ENCODE peak calls at places on chromosomes 13 and 19, in four cellular contexts. G, Q, M and N are unnamed samples.
A peak's percentile ranks its signal among the peaks of the same experiment; 100 is the strongest.

GRCh38 chr19:39032164-39032918 is at the start of gene FBXO27:
- DNase-seq in G (peak; percentile 64), Q (peak; percentile 56), M (peak; percentile 10), N (peak; percentile 43)

GRCh38 chr13:21556051-21556450 is 47.9 kb downstream of the MICU2 start:
- DNase-seq in Q (no peak), G (no peak), M (no peak), N (no peak)

GRCh38 chr19:13025819-13026477 is 30.7 kb downstream of the NFIX start:
- DNase-seq in G (no peak), M (no peak), Q (no peak), N (no peak)

GRCh38 chr13:25645681-25646080 is 273.9 kb downstream of the ATP8A2 start:
- DNase-seq in M (no peak), Q (no peak), G (no peak), N (no peak)

GRCh38 chr13:30346789-30347167 is 39.4 kb upstream of the KATNAL1 start:
- DNase-seq in G (no peak), M (no peak), Q (no peak), N (no peak)

GRCh38 chr13:45047394-45048328 is 58.3 kb downstream of the GPALPP1 start:
- DNase-seq in G (peak; percentile 81), Q (peak; percentile 75), M (peak; percentile 83), N (no peak)

GRCh38 chr13:94210826-94211225 is 268.7 kb downstream of the DCT start:
- DNase-seq in Q (no peak), M (no peak), G (no peak), N (no peak)

GRCh38 chr13:50677687-50678463 is 165.6 kb downstream of the DLEU7 start:
- DNase-seq in Q (no peak), G (no peak), M (no peak), N (peak; percentile 66)

GRCh38 chr19:3720533-3720917 is 12.3 kb downstream of the TJP3 start:
- DNase-seq in M (no peak), G (no peak), Q (no peak), N (no peak)

GRCh38 chr19:41994521-41994971 is 516 bp upstream of the ATP1A3 start:
- DNase-seq in M (no peak), G (peak; percentile 69), Q (no peak), N (no peak)

GRCh38 chr19:35457173-35457572 is 9.1 kb downstream of the FFAR2 start:
- DNase-seq in M (no peak), Q (no peak), G (no peak), N (no peak)

GRCh38 chr13:29937836-29938235 is 87.4 kb upstream of the UBL3 start:
- DNase-seq in M (no peak), Q (no peak), G (no peak), N (no peak)

GRCh38 chr19:29964171-29964570 is 22.1 kb downstream of the URI1 start:
- DNase-seq in Q (no peak), M (no peak), G (no peak), N (no peak)

GRCh38 chr19:54439174-54439851 is 9.7 kb upstream of the LENG8 start:
- DNase-seq in M (no peak), Q (no peak), G (peak; percentile 72), N (no peak)

GRCh38 chr13:110179116-110179857 is 127.7 kb downstream of the COL4A1 start:
- DNase-seq in G (no peak), M (no peak), Q (no peak), N (no peak)

GRCh38 chr13:98535501-98536357 is 41.2 kb downstream of the STK24 start:
- DNase-seq in M (no peak), G (no peak), Q (no peak), N (no peak)

GRCh38 chr13:54787754-54788153 is 1759.1 kb downstream of the OLFM4 start:
- DNase-seq in Q (no peak), G (no peak), M (no peak), N (no peak)

GRCh38 chr13:44188257-44188656 is 185.4 kb upstream of the SERP2 start:
- DNase-seq in Q (no peak), G (no peak), M (no peak), N (no peak)

GRCh38 chr19:12749938-12750521 is 1.6 kb upstream of the BEST2 start:
- DNase-seq in G (no peak), M (no peak), Q (no peak), N (no peak)

GRCh38 chr19:6233051-6233826 is 46.5 kb downstream of the MLLT1 start:
- DNase-seq in M (peak; percentile 60), G (no peak), Q (no peak), N (peak; percentile 35)

GRCh38 chr13:50915562-50915961 is 6.0 kb downstream of the RNASEH2B start:
- DNase-seq in G (no peak), M (no peak), Q (no peak), N (no peak)

GRCh38 chr13:71998223-71998622 is 131.2 kb upstream of the DACH1 start:
- DNase-seq in M (no peak), G (no peak), Q (no peak), N (no peak)

GRCh38 chr13:110044521-110045200 is 258.3 kb upstream of the IRS2 start:
- DNase-seq in Q (no peak), G (no peak), M (no peak), N (no peak)

GRCh38 chr13:90256746-90257145 is 1090.7 kb upstream of the MIR17HG start:
- DNase-seq in M (no peak), G (no peak), Q (no peak), N (no peak)

GRCh38 chr19:38964738-38965137 is 10.8 kb downstream of the FBXO17 start:
- DNase-seq in Q (no peak), G (no peak), M (no peak), N (no peak)

GRCh38 chr13:53343345-53343744 is 314.7 kb downstream of the OLFM4 start:
- DNase-seq in M (no peak), G (no peak), Q (no peak), N (no peak)

GRCh38 chr13:109647046-109647445 is 139.3 kb downstream of the IRS2 start:
- DNase-seq in G (no peak), M (no peak), Q (no peak), N (no peak)

GRCh38 chr13:84208251-84208650 is 326.0 kb upstream of the SLITRK1 start:
- DNase-seq in M (no peak), G (no peak), Q (no peak), N (no peak)

GRCh38 chr19:37551123-37551993 is 43.2 kb downstream of the ZNF571 start:
- DNase-seq in M (no peak), Q (no peak), G (no peak), N (no peak)